ENCODE peak calls at places on chromosomes 13 and 19, in five cellular contexts. P, V, U, E and G are unnamed samples. For H3K36me3, the result is how much of the 10 kb centered on the place peaks cover.

GRCh38 chr13:93266681-93267080 is 40.1 kb downstream of the GPC6 start:
- DNase-seq in P (peak), V (no peak), U (no peak), E (no peak), G (no peak)

GRCh38 chr19:45402469-45403070 is 2.3 kb downstream of the PPP1R13L start:
- DNase-seq in P (no peak), V (peak), U (no peak), E (no peak), G (no peak)

GRCh38 chr19:38441660-38442348 is 8.3 kb downstream of the RYR1 start:
- DNase-seq in P (no peak), V (peak), U (no peak), E (no peak), G (no peak)

GRCh38 chr13:78700121-78700910 is 41.4 kb upstream of the OBI1 start:
- DNase-seq in P (peak), V (no peak), U (no peak), E (no peak), G (no peak)

GRCh38 chr13:35789335-35790166 is 313.1 kb upstream of the MAB21L1 start:
- DNase-seq in P (peak), V (no peak), U (no peak), E (no peak), G (no peak)

GRCh38 chr13:41370736-41371135 is 59.7 kb downstream of the NAA16 start:
- DNase-seq in P (no peak), V (no peak), U (no peak), E (no peak), G (no peak)

GRCh38 chr19:21396893-21397572 is at the start of gene ZNF493:
- DNase-seq in P (peak), V (peak), U (peak), E (peak), G (peak)

GRCh38 chr19:9793051-9793591 is 24.6 kb upstream of the ZNF846 start:
- DNase-seq in P (no peak), V (no peak), U (no peak), E (peak), G (peak)

GRCh38 chr19:42062381-42062780 is 7.6 kb downstream of the GRIK5 start:
- DNase-seq in P (no peak), V (no peak), U (no peak), E (no peak), G (no peak)

GRCh38 chr13:58081301-58081820 is 449.8 kb downstream of the PCDH17 start:
- DNase-seq in P (no peak), V (no peak), U (no peak), E (no peak), G (no peak)

GRCh38 chr13:83881917-83882625 is at the start of gene SLITRK1:
- DNase-seq in P (peak), V (peak), U (peak), E (no peak), G (peak)

GRCh38 chr13:29446016-29446415 is 149.5 kb downstream of the SLC7A1 start:
- DNase-seq in P (no peak), V (no peak), U (no peak), E (no peak), G (no peak)

GRCh38 chr19:1026189-1027019 is at the start of gene CNN2:
- DNase-seq in P (no peak), V (peak), U (peak), E (no peak), G (peak)

GRCh38 chr19:54262066-54262465 is 5.0 kb upstream of the LILRB5 start:
- DNase-seq in P (no peak), V (no peak), U (no peak), E (no peak), G (no peak)

GRCh38 chr19:56725829-56726424 is 54.4 kb upstream of the ZNF835 start:
- DNase-seq in P (no peak), V (no peak), U (no peak), E (no peak), G (no peak)

GRCh38 chr13:27536361-27537101 is 83.8 kb downstream of the LNX2 start:
- DNase-seq in P (no peak), V (no peak), U (no peak), E (no peak), G (no peak)

GRCh38 chr19:16463991-16464575 is 7.7 kb downstream of the EPS15L1 start:
- DNase-seq in P (no peak), V (no peak), U (no peak), E (no peak), G (no peak)

GRCh38 chr13:51520524-51520923 is 63.7 kb upstream of the WDFY2 start:
- DNase-seq in P (no peak), V (no peak), U (no peak), E (no peak), G (no peak)

GRCh38 chr13:99379856-99380255 is 72.7 kb upstream of the GPR183 start:
- DNase-seq in P (no peak), V (peak), U (no peak), E (no peak), G (no peak)

GRCh38 chr13:84192125-84192524 is 309.9 kb upstream of the SLITRK1 start:
- DNase-seq in P (no peak), V (no peak), U (no peak), E (no peak), G (no peak)

GRCh38 chr13:111022886-111023285 is 92.2 kb upstream of the ARHGEF7 start:
- DNase-seq in P (no peak), V (no peak), U (no peak), E (no peak), G (no peak)

GRCh38 chr19:604355-604754 is 14.7 kb downstream of the HCN2 start:
- DNase-seq in P (no peak), V (no peak), U (no peak), E (no peak), G (no peak)

GRCh38 chr13:89982406-89983085 is 1364.9 kb upstream of the MIR17HG start:
- DNase-seq in P (peak), V (no peak), U (no peak), E (no peak), G (no peak)

GRCh38 chr19:55677572-55678028 is 2.6 kb downstream of the EPN1 start:
- DNase-seq in P (no peak), V (no peak), U (no peak), E (no peak), G (no peak)

GRCh38 chr13:52744842-52745241 is 5.2 kb upstream of the CNMD start:
- DNase-seq in P (no peak), V (no peak), U (no peak), E (no peak), G (no peak)

GRCh38 chr13:33763021-33763420 is 54.9 kb upstream of the RFC3 start:
- DNase-seq in P (no peak), V (no peak), U (no peak), E (no peak), G (no peak)

GRCh38 chr19:13164370-13165090 is 14.3 kb downstream of the IER2 start:
- DNase-seq in P (no peak), V (peak), U (peak), E (no peak), G (peak)

GRCh38 chr19:53195265-53195879 is 2.2 kb upstream of the ZNF665 start:
- DNase-seq in P (peak), V (peak), U (peak), E (peak), G (peak)

GRCh38 chr13:25232937-25233515 is 54.3 kb downstream of the MTMR6 start:
- DNase-seq in P (no peak), V (no peak), U (peak), E (no peak), G (no peak)

GRCh38 chr13:35858665-35859064 is 272.5 kb downstream of the DCLK1 start:
- DNase-seq in P (no peak), V (no peak), U (no peak), E (no peak), G (no peak)

GRCh38 chr13:73060251-73061160 is 1.7 kb downstream of the KLF5 start:
- DNase-seq in P (no peak), V (no peak), U (no peak), E (no peak), G (no peak)
- H3K4me3 ChIP-seq in P (peak), V (peak), U (peak), E (peak), G (peak)

DNA sequence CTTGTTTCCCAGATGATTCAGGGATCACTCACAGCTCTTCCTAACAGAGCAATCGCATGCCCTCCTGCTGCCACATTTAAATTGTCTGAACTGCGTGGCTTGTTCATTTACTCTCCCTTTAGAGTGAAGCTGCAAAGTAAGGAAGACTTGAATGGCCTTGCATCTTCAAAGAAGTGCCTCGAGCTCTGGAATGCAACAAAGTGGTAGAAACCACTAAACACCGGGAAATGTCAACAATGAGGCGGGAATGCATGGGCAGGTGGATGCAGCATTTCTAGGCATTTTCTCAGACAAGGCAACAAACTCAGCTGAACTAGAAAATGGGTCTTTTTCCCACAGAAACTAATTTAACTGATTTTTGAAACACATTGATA is 10.3 kb upstream of the DACH1 start:
- DNase-seq in P (no peak), V (peak), U (no peak), E (no peak), G (no peak)
- H3K27ac ChIP-seq in P (no peak), V (no peak), U (no peak), E (no peak), G (no peak)

DNA sequence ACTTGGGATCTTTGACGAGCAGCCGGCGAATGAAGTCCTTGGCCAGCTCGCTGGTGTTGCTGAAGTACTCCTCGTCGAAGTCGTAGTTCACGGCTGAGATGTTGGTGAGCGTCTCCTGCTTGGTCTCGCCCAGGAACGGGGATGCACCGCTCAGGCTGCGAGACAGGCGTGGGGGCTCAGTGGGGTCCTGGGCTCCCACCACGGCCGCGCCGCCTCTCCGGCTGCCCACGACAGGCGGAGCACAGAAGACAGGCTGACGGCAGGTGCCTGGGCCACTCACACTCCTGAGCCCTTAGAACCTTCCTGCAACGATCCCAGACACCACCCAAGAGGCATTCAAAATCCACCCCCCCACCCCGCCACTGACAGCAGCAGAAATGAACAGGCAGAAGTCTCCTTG is 9.9 kb downstream of the DAPK3 start:
- DNase-seq in P (no peak), V (no peak), U (no peak), E (no peak), G (no peak)
- H3K36me3 ChIP-seq in P (under half), V (under half), U (under half), E (half or more), G (half or more)

GRCh38 chr19:51590441-51590840 is 19.4 kb downstream of the ZNF175 start:
- DNase-seq in P (no peak), V (no peak), U (no peak), E (no peak), G (no peak)

GRCh38 chr19:51593969-51594773 is 23.1 kb downstream of the ZNF175 start:
- DNase-seq in P (peak), V (peak), U (peak), E (peak), G (peak)

GRCh38 chr19:51593138-51593890 is 22.2 kb downstream of the ZNF175 start:
- DNase-seq in P (no peak), V (peak), U (no peak), E (no peak), G (no peak)

GRCh38 chr19:51594774-51595109 is 23.7 kb downstream of the ZNF175 start:
- DNase-seq in P (no peak), V (no peak), U (no peak), E (no peak), G (no peak)

DNA sequence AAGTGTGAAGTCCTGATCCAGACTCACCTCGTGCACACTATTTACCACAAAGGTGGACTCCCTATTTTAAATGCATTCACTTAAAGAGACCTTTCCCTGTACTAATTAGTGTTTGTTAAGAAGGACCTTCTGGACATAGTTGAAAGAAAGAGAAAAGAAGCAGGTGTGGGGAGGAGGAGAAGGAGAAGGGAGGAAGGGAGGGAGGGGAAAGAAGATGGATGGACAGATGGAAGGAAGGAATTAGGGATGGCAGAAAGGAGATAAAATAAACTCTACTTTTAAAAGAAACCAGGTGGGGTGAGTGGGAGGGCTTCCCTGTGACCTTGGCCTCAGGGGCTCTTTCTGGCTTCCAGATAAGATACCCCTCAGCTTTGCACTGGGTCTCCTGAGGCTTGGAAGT is 21.4 kb downstream of the ZNF175 start:
- DNase-seq in P (no peak), V (no peak), U (no peak), E (no peak), G (no peak)
- H3K4me3 ChIP-seq in P (no peak), V (no peak), U (no peak), E (no peak), G (no peak)

GRCh38 chr19:44025217-44025936 is at the start of gene ZNF222:
- DNase-seq in P (peak), V (peak), U (peak), E (peak), G (peak)
- H3K27ac ChIP-seq in P (peak), V (no peak), U (peak), E (peak), G (peak)